ENCODE peak calls at places on chromosome 12, in ten cellular contexts. One of them, this sample, is unnamed.

GRCh38 chr12:116891019-116891418 is 9.8 kb upstream of the HRK start:
- DNase-seq in astrocyte: no peak
- DNase-seq in AG20443: no peak
- DNase-seq in stomach: no peak
- DNase-seq in progenitor cell of endocrine pancreas: no peak
- DNase-seq in astrocyte of the spinal cord: no peak
- DNase-seq in endothelial cell: no peak
- DNase-seq in substantia nigra: no peak
- DNase-seq in stimulated activated CD8-positive, alpha-beta memory T cell treated with anti-CD3 and anti-CD28 coated beads, Interleukin-7, amount 100 ng/mL, for 1 hour: no peak
- DNase-seq in stimulated activated CD4-positive, alpha-beta T cell treated with anti-CD3 and anti-CD28 coated beads, Interleukin-2, amount 100 ng/mL, for 24 hours: no peak
- DNase-seq in this sample: no peak

GRCh38 chr12:127903146-127903545 is 363.8 kb upstream of the TMEM132C start:
- DNase-seq in astrocyte: peak
- DNase-seq in stomach: no peak
- DNase-seq in endothelial cell: no peak
- DNase-seq in astrocyte of the spinal cord: peak
- DNase-seq in AG20443: peak
- DNase-seq in progenitor cell of endocrine pancreas: no peak
- DNase-seq in stimulated activated CD8-positive, alpha-beta memory T cell treated with anti-CD3 and anti-CD28 coated beads, Interleukin-7, amount 100 ng/mL, for 1 hour: no peak
- DNase-seq in stimulated activated CD4-positive, alpha-beta T cell treated with anti-CD3 and anti-CD28 coated beads, Interleukin-2, amount 100 ng/mL, for 24 hours: no peak
- DNase-seq in substantia nigra: no peak
- DNase-seq in this sample: no peak

GRCh38 chr12:52209321-52209720 is 17.5 kb upstream of the KRT80 start:
- DNase-seq in astrocyte: no peak
- DNase-seq in AG20443: no peak
- DNase-seq in astrocyte of the spinal cord: no peak
- DNase-seq in stimulated activated CD8-positive, alpha-beta memory T cell treated with anti-CD3 and anti-CD28 coated beads, Interleukin-7, amount 100 ng/mL, for 1 hour: no peak
- DNase-seq in substantia nigra: no peak
- DNase-seq in stomach: no peak
- DNase-seq in progenitor cell of endocrine pancreas: no peak
- DNase-seq in stimulated activated CD4-positive, alpha-beta T cell treated with anti-CD3 and anti-CD28 coated beads, Interleukin-2, amount 100 ng/mL, for 24 hours: no peak
- DNase-seq in endothelial cell: no peak
- DNase-seq in this sample: no peak

GRCh38 chr12:54246011-54246641 is 33.8 kb downstream of the CBX5 start:
- DNase-seq in astrocyte: no peak
- DNase-seq in endothelial cell: no peak
- DNase-seq in stomach: no peak
- DNase-seq in stimulated activated CD4-positive, alpha-beta T cell treated with anti-CD3 and anti-CD28 coated beads, Interleukin-2, amount 100 ng/mL, for 24 hours: no peak
- DNase-seq in astrocyte of the spinal cord: no peak
- DNase-seq in progenitor cell of endocrine pancreas: no peak
- DNase-seq in substantia nigra: no peak
- DNase-seq in stimulated activated CD8-positive, alpha-beta memory T cell treated with anti-CD3 and anti-CD28 coated beads, Interleukin-7, amount 100 ng/mL, for 1 hour: no peak
- DNase-seq in AG20443: no peak
- DNase-seq in this sample: no peak

GRCh38 chr12:96529912-96530311 is 40.5 kb downstream of the CFAP54 start:
- DNase-seq in stimulated activated CD4-positive, alpha-beta T cell treated with anti-CD3 and anti-CD28 coated beads, Interleukin-2, amount 100 ng/mL, for 24 hours: no peak
- DNase-seq in AG20443: no peak
- DNase-seq in astrocyte of the spinal cord: no peak
- DNase-seq in stomach: no peak
- DNase-seq in progenitor cell of endocrine pancreas: no peak
- DNase-seq in endothelial cell: no peak
- DNase-seq in astrocyte: no peak
- DNase-seq in substantia nigra: no peak
- DNase-seq in stimulated activated CD8-positive, alpha-beta memory T cell treated with anti-CD3 and anti-CD28 coated beads, Interleukin-7, amount 100 ng/mL, for 1 hour: no peak
- DNase-seq in this sample: no peak

GRCh38 chr12:69516950-69517349 is 46.8 kb downstream of the FRS2 start:
- DNase-seq in progenitor cell of endocrine pancreas: no peak
- DNase-seq in stomach: no peak
- DNase-seq in substantia nigra: no peak
- DNase-seq in stimulated activated CD8-positive, alpha-beta memory T cell treated with anti-CD3 and anti-CD28 coated beads, Interleukin-7, amount 100 ng/mL, for 1 hour: no peak
- DNase-seq in endothelial cell: no peak
- DNase-seq in astrocyte of the spinal cord: no peak
- DNase-seq in astrocyte: no peak
- DNase-seq in stimulated activated CD4-positive, alpha-beta T cell treated with anti-CD3 and anti-CD28 coated beads, Interleukin-2, amount 100 ng/mL, for 24 hours: no peak
- DNase-seq in AG20443: no peak
- DNase-seq in this sample: no peak

GRCh38 chr12:15806826-15807225 is 17.6 kb upstream of the EPS8 start:
- DNase-seq in substantia nigra: no peak
- DNase-seq in stimulated activated CD8-positive, alpha-beta memory T cell treated with anti-CD3 and anti-CD28 coated beads, Interleukin-7, amount 100 ng/mL, for 1 hour: no peak
- DNase-seq in AG20443: no peak
- DNase-seq in endothelial cell: no peak
- DNase-seq in stimulated activated CD4-positive, alpha-beta T cell treated with anti-CD3 and anti-CD28 coated beads, Interleukin-2, amount 100 ng/mL, for 24 hours: no peak
- DNase-seq in stomach: no peak
- DNase-seq in astrocyte of the spinal cord: no peak
- DNase-seq in progenitor cell of endocrine pancreas: no peak
- DNase-seq in astrocyte: no peak
- DNase-seq in this sample: no peak

GRCh38 chr12:106071686-106072085 is 67.1 kb downstream of the NUAK1 start:
- DNase-seq in astrocyte: no peak
- DNase-seq in endothelial cell: no peak
- DNase-seq in AG20443: no peak
- DNase-seq in stomach: no peak
- DNase-seq in stimulated activated CD8-positive, alpha-beta memory T cell treated with anti-CD3 and anti-CD28 coated beads, Interleukin-7, amount 100 ng/mL, for 1 hour: no peak
- DNase-seq in stimulated activated CD4-positive, alpha-beta T cell treated with anti-CD3 and anti-CD28 coated beads, Interleukin-2, amount 100 ng/mL, for 24 hours: no peak
- DNase-seq in progenitor cell of endocrine pancreas: no peak
- DNase-seq in substantia nigra: no peak
- DNase-seq in astrocyte of the spinal cord: no peak
- DNase-seq in this sample: no peak

GRCh38 chr12:21940972-21941521 is at the start of gene ABCC9:
- DNase-seq in progenitor cell of endocrine pancreas: peak
- DNase-seq in stimulated activated CD8-positive, alpha-beta memory T cell treated with anti-CD3 and anti-CD28 coated beads, Interleukin-7, amount 100 ng/mL, for 1 hour: no peak
- DNase-seq in stomach: peak
- DNase-seq in stimulated activated CD4-positive, alpha-beta T cell treated with anti-CD3 and anti-CD28 coated beads, Interleukin-2, amount 100 ng/mL, for 24 hours: peak
- DNase-seq in astrocyte: peak
- DNase-seq in astrocyte of the spinal cord: no peak
- DNase-seq in endothelial cell: peak
- DNase-seq in AG20443: peak
- DNase-seq in substantia nigra: peak
- DNase-seq in this sample: no peak

GRCh38 chr12:116183741-116184141 is 93.8 kb downstream of the MED13L start:
- DNase-seq in stimulated activated CD8-positive, alpha-beta memory T cell treated with anti-CD3 and anti-CD28 coated beads, Interleukin-7, amount 100 ng/mL, for 1 hour: no peak
- DNase-seq in endothelial cell: no peak
- DNase-seq in substantia nigra: no peak
- DNase-seq in progenitor cell of endocrine pancreas: no peak
- DNase-seq in astrocyte: peak
- DNase-seq in astrocyte of the spinal cord: peak
- DNase-seq in AG20443: no peak
- DNase-seq in stimulated activated CD4-positive, alpha-beta T cell treated with anti-CD3 and anti-CD28 coated beads, Interleukin-2, amount 100 ng/mL, for 24 hours: no peak
- DNase-seq in stomach: no peak
- DNase-seq in this sample: no peak

GRCh38 chr12:89733579-89734201 is 25.1 kb upstream of the ATP2B1 start:
- DNase-seq in stomach: no peak
- DNase-seq in substantia nigra: no peak
- DNase-seq in astrocyte of the spinal cord: peak
- DNase-seq in AG20443: peak
- DNase-seq in astrocyte: peak
- DNase-seq in stimulated activated CD4-positive, alpha-beta T cell treated with anti-CD3 and anti-CD28 coated beads, Interleukin-2, amount 100 ng/mL, for 24 hours: no peak
- DNase-seq in stimulated activated CD8-positive, alpha-beta memory T cell treated with anti-CD3 and anti-CD28 coated beads, Interleukin-7, amount 100 ng/mL, for 1 hour: no peak
- DNase-seq in endothelial cell: no peak
- DNase-seq in progenitor cell of endocrine pancreas: no peak
- DNase-seq in this sample: peak

GRCh38 chr12:122407208-122407607 is 15.3 kb downstream of the CLIP1 start:
- DNase-seq in endothelial cell: no peak
- DNase-seq in stimulated activated CD8-positive, alpha-beta memory T cell treated with anti-CD3 and anti-CD28 coated beads, Interleukin-7, amount 100 ng/mL, for 1 hour: no peak
- DNase-seq in stimulated activated CD4-positive, alpha-beta T cell treated with anti-CD3 and anti-CD28 coated beads, Interleukin-2, amount 100 ng/mL, for 24 hours: no peak
- DNase-seq in substantia nigra: no peak
- DNase-seq in AG20443: no peak
- DNase-seq in astrocyte: no peak
- DNase-seq in stomach: no peak
- DNase-seq in astrocyte of the spinal cord: no peak
- DNase-seq in progenitor cell of endocrine pancreas: no peak
- DNase-seq in this sample: no peak

GRCh38 chr12:109527489-109528123 is 45.7 kb downstream of the MMAB start:
- DNase-seq in AG20443: no peak
- DNase-seq in stomach: no peak
- DNase-seq in astrocyte of the spinal cord: no peak
- DNase-seq in progenitor cell of endocrine pancreas: no peak
- DNase-seq in endothelial cell: no peak
- DNase-seq in stimulated activated CD4-positive, alpha-beta T cell treated with anti-CD3 and anti-CD28 coated beads, Interleukin-2, amount 100 ng/mL, for 24 hours: no peak
- DNase-seq in stimulated activated CD8-positive, alpha-beta memory T cell treated with anti-CD3 and anti-CD28 coated beads, Interleukin-7, amount 100 ng/mL, for 1 hour: no peak
- DNase-seq in substantia nigra: no peak
- DNase-seq in astrocyte: no peak
- DNase-seq in this sample: no peak